ENCODE peak calls at places on chromosomes 2 and 18, in ten cellular contexts. U, X, F, T, O, Z, A, R, H and J are unnamed samples.

GRCh38 chr18:77086034-77086433 is 46.5 kb downstream of the MBP start:
- DNase-seq in U (peak), X (no peak), F (peak), T (no peak), O (no peak), Z (peak), A (peak), R (peak), H (no peak), J (peak)

GRCh38 chr2:59529738-59530137 is 1023.7 kb downstream of the BCL11A start:
- DNase-seq in U (no peak), X (no peak), F (no peak), T (no peak), O (no peak), Z (no peak), A (no peak), R (no peak), H (no peak), J (no peak)

GRCh38 chr2:86068098-86069047 is 37.3 kb downstream of the POLR1A start:
- DNase-seq in U (no peak), X (peak), F (peak), T (no peak), O (no peak), Z (no peak), A (peak), R (peak), H (no peak), J (peak)

GRCh38 chr2:150888337-150888736 is 373.3 kb downstream of the RBM43 start:
- DNase-seq in U (no peak), X (no peak), F (no peak), T (no peak), O (no peak), Z (no peak), A (peak), R (peak), H (peak), J (peak)

GRCh38 chr2:127386764-127387654 is 766 bp downstream of the MAP3K2 start:
- DNase-seq in U (peak), X (peak), F (peak), T (peak), O (peak), Z (peak), A (peak), R (peak), H (peak), J (peak)

GRCh38 chr2:217222511-217222910 is 362.6 kb upstream of the TNP1 start:
- DNase-seq in U (no peak), X (no peak), F (no peak), T (no peak), O (no peak), Z (no peak), A (no peak), R (no peak), H (no peak), J (no peak)

GRCh38 chr18:14970027-14970426 is 222.1 kb downstream of the ANKRD30B start:
- DNase-seq in U (no peak), X (no peak), F (peak), T (no peak), O (no peak), Z (no peak), A (peak), R (no peak), H (no peak), J (no peak)

GRCh38 chr2:19796036-19796703 is 105.6 kb downstream of the TTC32 start:
- DNase-seq in U (no peak), X (no peak), F (peak), T (no peak), O (no peak), Z (peak), A (peak), R (no peak), H (peak), J (peak)

GRCh38 chr18:44507729-44508325 is 172.9 kb upstream of the SETBP1 start:
- DNase-seq in U (peak), X (peak), F (no peak), T (no peak), O (no peak), Z (no peak), A (no peak), R (peak), H (peak), J (no peak)

GRCh38 chr2:85997016-85997970 is 108.4 kb downstream of the POLR1A start:
- DNase-seq in U (no peak), X (no peak), F (peak), T (peak), O (peak), Z (no peak), A (peak), R (peak), H (peak), J (peak)

GRCh38 chr2:205366336-205367060 is 315.8 kb upstream of the NRP2 start:
- DNase-seq in U (peak), X (no peak), F (no peak), T (no peak), O (peak), Z (peak), A (no peak), R (no peak), H (no peak), J (no peak)

GRCh38 chr2:126766295-126766694 is 110.3 kb downstream of the GYPC start:
- DNase-seq in U (no peak), X (no peak), F (no peak), T (no peak), O (no peak), Z (no peak), A (no peak), R (no peak), H (no peak), J (no peak)

GRCh38 chr2:96913398-96914202 is 43.7 kb upstream of the SEMA4C start:
- DNase-seq in U (no peak), X (peak), F (no peak), T (no peak), O (no peak), Z (no peak), A (no peak), R (no peak), H (no peak), J (no peak)

GRCh38 chr18:46062781-46063180 is 9.3 kb downstream of the PSTPIP2 start:
- DNase-seq in U (no peak), X (no peak), F (no peak), T (no peak), O (peak), Z (peak), A (no peak), R (no peak), H (no peak), J (no peak)

GRCh38 chr18:43661570-43661969 is 384.3 kb upstream of the SYT4 start:
- DNase-seq in U (peak), X (no peak), F (peak), T (no peak), O (peak), Z (peak), A (peak), R (peak), H (peak), J (peak)

GRCh38 chr18:42113529-42114191 is 158.6 kb downstream of the PIK3C3 start:
- DNase-seq in U (no peak), X (no peak), F (peak), T (no peak), O (no peak), Z (no peak), A (peak), R (peak), H (peak), J (peak)

GRCh38 chr2:189534854-189535253 is 45.7 kb downstream of the SLC40A1 start:
- DNase-seq in U (no peak), X (no peak), F (peak), T (no peak), O (no peak), Z (peak), A (peak), R (peak), H (peak), J (peak)

GRCh38 chr2:200306719-200306968 is 151 bp downstream of the SPATS2L start:
- DNase-seq in U (no peak), X (no peak), F (no peak), T (no peak), O (no peak), Z (no peak), A (no peak), R (no peak), H (no peak), J (no peak)

GRCh38 chr18:41871229-41872000 is 83.6 kb upstream of the PIK3C3 start:
- DNase-seq in U (no peak), X (no peak), F (no peak), T (no peak), O (no peak), Z (peak), A (peak), R (peak), H (no peak), J (no peak)

GRCh38 chr2:42598656-42599267 is 30.3 kb downstream of the MTA3 start:
- DNase-seq in U (no peak), X (no peak), F (no peak), T (no peak), O (no peak), Z (no peak), A (no peak), R (peak), H (no peak), J (no peak)

GRCh38 chr18:57542801-57543427 is 43.6 kb downstream of the FECH start:
- DNase-seq in U (no peak), X (no peak), F (peak), T (no peak), O (no peak), Z (peak), A (peak), R (peak), H (no peak), J (no peak)

GRCh38 chr18:27135504-27136207 is 49.5 kb downstream of the CHST9 start:
- DNase-seq in U (no peak), X (no peak), F (no peak), T (no peak), O (no peak), Z (no peak), A (no peak), R (no peak), H (no peak), J (no peak)

GRCh38 chr2:147843864-147844690 is 752 bp upstream of the ACVR2A start:
- DNase-seq in U (peak), X (peak), F (peak), T (peak), O (peak), Z (peak), A (peak), R (peak), H (peak), J (peak)
- TF ChIP-seq CTCF in U (no peak), X (no peak), F (peak), T (no peak), O (peak), Z (no peak), A (peak), R (peak), H (no peak), J (no peak)

DNA sequence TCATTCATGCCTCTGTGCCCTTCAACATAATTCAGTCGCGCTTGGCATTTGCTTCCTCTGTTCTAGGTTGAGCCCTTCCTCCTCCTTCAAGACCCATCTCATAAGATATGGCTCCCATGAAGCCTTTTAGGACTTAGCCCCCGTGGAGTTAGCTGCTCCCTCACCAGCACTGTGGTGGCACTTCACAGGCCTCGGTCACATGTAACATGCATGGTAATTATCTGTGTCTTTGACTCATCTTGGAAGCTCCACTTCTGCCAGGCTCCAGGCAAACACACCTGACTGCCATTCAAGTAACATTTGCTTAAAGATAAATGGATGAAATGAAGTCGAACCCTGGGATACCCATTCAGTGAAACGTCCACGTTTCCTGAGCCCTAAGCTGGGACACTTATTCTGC is 484.7 kb downstream of the EIPR1 start:
- DNase-seq in U (no peak), X (no peak), F (no peak), T (no peak), O (no peak), Z (no peak), A (no peak), R (no peak), H (no peak), J (no peak)
- H3K4me3 ChIP-seq in U (no peak), X (no peak), F (no peak), T (no peak), O (no peak), Z (no peak), A (no peak), R (no peak), H (no peak), J (no peak)

GRCh38 chr2:17148298-17149228 is 369.7 kb downstream of the RAD51AP2 start:
- DNase-seq in U (no peak), X (no peak), F (peak), T (peak), O (peak), Z (peak), A (peak), R (peak), H (peak), J (no peak)
- TF ChIP-seq CTCF in U (no peak), X (no peak), F (peak), T (no peak), O (peak), Z (peak), A (peak), R (peak), H (peak), J (peak)

DNA sequence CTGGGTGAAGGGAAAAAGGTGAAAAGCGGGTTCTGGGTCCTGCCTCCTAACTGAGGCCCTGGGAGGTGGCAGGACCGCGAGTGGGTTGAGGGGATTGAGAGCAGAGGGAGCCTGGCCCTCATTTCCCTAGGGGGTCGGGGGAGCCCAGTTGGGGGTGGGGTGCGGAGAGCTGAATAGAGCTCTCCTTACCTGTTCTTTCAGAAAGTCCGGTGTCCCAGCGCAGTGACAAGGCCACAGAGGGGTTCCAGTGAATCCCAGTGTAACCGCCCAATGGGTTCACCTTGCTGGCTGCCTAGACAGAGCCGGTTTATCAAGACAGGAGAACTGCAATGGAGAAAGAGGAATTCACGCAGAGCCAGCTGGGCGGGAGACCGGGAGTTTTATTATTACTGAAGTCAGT is 22.4 kb downstream of the TMEM177 start:
- DNase-seq in U (no peak), X (no peak), F (no peak), T (no peak), O (no peak), Z (no peak), A (no peak), R (no peak), H (no peak), J (no peak)
- H3K4me3 ChIP-seq in U (no peak), X (no peak), F (no peak), T (no peak), O (no peak), Z (no peak), A (no peak), R (no peak), H (no peak), J (no peak)

GRCh38 chr2:115908731-115909130 is 1466.3 kb downstream of the DPP10 start:
- DNase-seq in U (no peak), X (no peak), F (no peak), T (no peak), O (no peak), Z (no peak), A (no peak), R (no peak), H (no peak), J (no peak)

GRCh38 chr2:115910270-115910669 is 1467.8 kb downstream of the DPP10 start:
- DNase-seq in U (no peak), X (no peak), F (no peak), T (no peak), O (peak), Z (no peak), A (no peak), R (no peak), H (no peak), J (no peak)
- TF ChIP-seq CTCF in U (no peak), X (no peak), F (no peak), T (no peak), O (peak), Z (no peak), A (no peak), R (no peak), H (no peak), J (no peak)

GRCh38 chr2:33060405-33060804 is 113.7 kb downstream of the LTBP1 start:
- DNase-seq in U (no peak), X (no peak), F (no peak), T (no peak), O (no peak), Z (no peak), A (no peak), R (no peak), H (no peak), J (no peak)
- H3K4me3 ChIP-seq in U (no peak), X (no peak), F (no peak), T (no peak), O (no peak), Z (no peak), A (no peak), R (no peak), H (no peak), J (no peak)

DNA sequence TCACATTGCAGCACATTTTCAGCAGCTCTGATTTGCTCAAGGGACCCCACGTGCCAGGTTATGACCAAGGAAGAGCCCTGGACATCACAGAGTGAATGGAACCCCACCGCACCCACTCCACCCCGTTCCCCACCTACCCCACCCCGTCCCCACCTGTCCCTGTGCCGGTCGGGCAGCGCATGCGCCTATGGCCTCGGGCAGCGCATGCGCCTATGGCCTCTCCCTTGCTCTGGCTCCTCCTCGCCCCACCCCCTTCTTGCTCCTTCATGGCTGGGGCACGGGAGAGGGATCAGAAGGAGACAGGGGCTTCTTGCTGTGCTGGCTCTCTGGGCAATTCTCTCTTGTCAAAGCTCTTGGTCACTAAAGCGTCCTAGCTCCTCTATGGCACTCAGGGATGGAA is 371.8 kb upstream of the HS6ST1 start:
- DNase-seq in U (no peak), X (no peak), F (no peak), T (no peak), O (no peak), Z (no peak), A (no peak), R (no peak), H (no peak), J (no peak)
- TF ChIP-seq CTCF in U (no peak), X (no peak), F (no peak), T (no peak), O (no peak), Z (no peak), A (no peak), R (no peak), H (no peak), J (no peak)